ENCODE peak calls at places on chromosomes 16 and 17, in four cellular contexts. One of them, this sample, is unnamed.

GRCh38 chr16:57528499-57529323 is 7.7 kb downstream of the CCDC102A start:
- DNase-seq in left ventricle myocardium inferior: peak; percentile 16
- DNase-seq in LNCaP clone FGC: no peak
- DNase-seq in heart right ventricle: no peak
- DNase-seq in this sample: no peak

GRCh38 chr17:77471984-77472836 is 331.4 kb downstream of the SEC14L1 start:
- DNase-seq in left ventricle myocardium inferior: no peak
- DNase-seq in LNCaP clone FGC: no peak
- DNase-seq in heart right ventricle: peak; percentile 27
- DNase-seq in this sample: no peak

GRCh38 chr17:31580331-31581021 is 189.0 kb downstream of the RAB11FIP4 start:
- DNase-seq in left ventricle myocardium inferior: no peak
- DNase-seq in LNCaP clone FGC: no peak
- DNase-seq in heart right ventricle: no peak
- DNase-seq in this sample: peak; percentile 52

GRCh38 chr17:42660692-42661345 is 1.7 kb downstream of the TUBG2 start:
- DNase-seq in left ventricle myocardium inferior: no peak
- DNase-seq in LNCaP clone FGC: no peak
- DNase-seq in heart right ventricle: no peak
- DNase-seq in this sample: no peak

GRCh38 chr17:33459078-33459940 is 166.2 kb upstream of the ASIC2 start:
- DNase-seq in left ventricle myocardium inferior: no peak
- DNase-seq in LNCaP clone FGC: no peak
- DNase-seq in heart right ventricle: no peak
- DNase-seq in this sample: no peak

GRCh38 chr16:83738926-83739503 is 68.8 kb upstream of the HSBP1 start:
- DNase-seq in left ventricle myocardium inferior: no peak
- DNase-seq in LNCaP clone FGC: no peak
- DNase-seq in heart right ventricle: no peak
- DNase-seq in this sample: no peak

GRCh38 chr17:4852504-4853075 is 19.4 kb downstream of the MINK1 start:
- DNase-seq in left ventricle myocardium inferior: no peak
- DNase-seq in LNCaP clone FGC: no peak
- DNase-seq in heart right ventricle: no peak
- DNase-seq in this sample: no peak

GRCh38 chr17:8022358-8023038 is 16.4 kb upstream of the ALOX15B start:
- DNase-seq in left ventricle myocardium inferior: no peak
- DNase-seq in LNCaP clone FGC: no peak
- DNase-seq in heart right ventricle: no peak
- DNase-seq in this sample: no peak

GRCh38 chr17:34299918-34300600 is 14.5 kb downstream of the CCL11 start:
- DNase-seq in left ventricle myocardium inferior: no peak
- DNase-seq in LNCaP clone FGC: no peak
- DNase-seq in heart right ventricle: no peak
- DNase-seq in this sample: no peak

GRCh38 chr17:65696739-65697394 is 135.4 kb upstream of the AXIN2 start:
- DNase-seq in left ventricle myocardium inferior: no peak
- DNase-seq in LNCaP clone FGC: no peak
- DNase-seq in heart right ventricle: no peak
- DNase-seq in this sample: no peak

GRCh38 chr16:83954577-83955016 is 1.6 kb downstream of the OSGIN1 start:
- DNase-seq in left ventricle myocardium inferior: peak; percentile 41
- DNase-seq in LNCaP clone FGC: no peak
- DNase-seq in heart right ventricle: no peak
- DNase-seq in this sample: peak; percentile 73

GRCh38 chr16:29148867-29149272 is 164.0 kb downstream of the LAT start:
- DNase-seq in left ventricle myocardium inferior: peak; percentile 47
- DNase-seq in LNCaP clone FGC: no peak
- DNase-seq in heart right ventricle: peak; percentile 59
- DNase-seq in this sample: peak; percentile 83

GRCh38 chr17:78375401-78376079 is 2.9 kb upstream of the PGS1 start:
- DNase-seq in left ventricle myocardium inferior: no peak
- DNase-seq in LNCaP clone FGC: no peak
- DNase-seq in heart right ventricle: peak; percentile 16
- DNase-seq in this sample: peak; percentile 70

GRCh38 chr17:42276609-42277341 is 584 bp upstream of the STAT5B start:
- DNase-seq in left ventricle myocardium inferior: peak; percentile 70
- DNase-seq in LNCaP clone FGC: no peak
- DNase-seq in heart right ventricle: peak; percentile 74
- DNase-seq in this sample: peak; percentile 86

GRCh38 chr17:44628234-44629188 is 27.8 kb upstream of the MEIOC start:
- DNase-seq in left ventricle myocardium inferior: peak; percentile 23
- DNase-seq in LNCaP clone FGC: no peak
- DNase-seq in heart right ventricle: peak; percentile 66
- DNase-seq in this sample: peak; percentile 82

GRCh38 chr16:69858196-69859104 is 92.7 kb upstream of the CLEC18A start:
- DNase-seq in left ventricle myocardium inferior: no peak
- DNase-seq in LNCaP clone FGC: no peak
- DNase-seq in heart right ventricle: no peak
- DNase-seq in this sample: no peak

GRCh38 chr17:10215286-10215685 is 16.9 kb upstream of the GAS7 start:
- DNase-seq in left ventricle myocardium inferior: no peak
- DNase-seq in LNCaP clone FGC: no peak
- DNase-seq in heart right ventricle: no peak
- DNase-seq in this sample: no peak

GRCh38 chr17:10205549-10206185 is 7.3 kb upstream of the GAS7 start:
- DNase-seq in left ventricle myocardium inferior: no peak
- DNase-seq in LNCaP clone FGC: no peak
- DNase-seq in heart right ventricle: no peak
- DNase-seq in this sample: no peak

DNA sequence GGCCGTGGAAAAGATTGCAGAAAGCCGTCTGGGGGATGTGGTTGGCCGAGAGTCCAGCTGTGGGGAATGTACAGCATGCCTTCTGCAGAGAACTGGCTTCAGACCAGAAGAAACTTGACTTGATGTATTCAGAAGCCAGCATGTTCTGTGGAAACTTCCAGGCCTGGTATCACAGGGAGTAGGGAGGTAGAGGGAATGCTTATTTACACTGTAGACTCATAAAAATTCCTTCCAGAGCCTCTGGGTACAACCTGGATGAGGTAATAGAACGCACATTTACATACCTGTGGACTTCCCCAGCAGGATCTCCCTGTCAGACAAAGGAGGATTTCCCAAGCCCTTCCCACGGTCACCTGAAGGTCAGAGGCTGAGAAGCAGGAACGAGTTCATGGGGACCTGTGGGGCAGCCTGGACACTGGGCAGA is 11.8 kb upstream of the GAS7 start:
- DNase-seq in left ventricle myocardium inferior: no peak
- DNase-seq in LNCaP clone FGC: peak; percentile 94
- DNase-seq in heart right ventricle: no peak
- DNase-seq in this sample: no peak
- H3K4me3 ChIP-seq in left ventricle myocardium inferior: no peak overlapping the region
- H3K4me3 ChIP-seq in LNCaP clone FGC: no peak overlapping the region
- H3K4me3 ChIP-seq in heart right ventricle: no peak overlapping the region
- H3K4me3 ChIP-seq in this sample: no peak overlapping the region

GRCh38 chr17:47733047-47733413 is at the start of gene TBX21:
- DNase-seq in left ventricle myocardium inferior: peak; percentile 57
- DNase-seq in LNCaP clone FGC: no peak
- DNase-seq in heart right ventricle: peak; percentile 70
- DNase-seq in this sample: peak; percentile 65
- H3K4me3 ChIP-seq in left ventricle myocardium inferior: peak within 1 kb of the TSS; percentile 65
- H3K4me3 ChIP-seq in LNCaP clone FGC: no peak within 1 kb of the TSS
- H3K4me3 ChIP-seq in heart right ventricle: peak within 1 kb of the TSS; percentile 5
- H3K4me3 ChIP-seq in this sample: peak within 1 kb of the TSS; percentile 58

GRCh38 chr17:28744104-28744801 is 442 bp downstream of the TRAF4 start:
- DNase-seq in left ventricle myocardium inferior: peak; percentile 52
- DNase-seq in LNCaP clone FGC: no peak
- DNase-seq in heart right ventricle: peak; percentile 57
- DNase-seq in this sample: peak; percentile 65

GRCh38 chr17:28740406-28741357 is 3.1 kb upstream of the TRAF4 start:
- DNase-seq in left ventricle myocardium inferior: no peak
- DNase-seq in LNCaP clone FGC: no peak
- DNase-seq in heart right ventricle: no peak
- DNase-seq in this sample: no peak

GRCh38 chr17:28738680-28739384 is 5.0 kb upstream of the TRAF4 start:
- DNase-seq in left ventricle myocardium inferior: no peak
- DNase-seq in LNCaP clone FGC: no peak
- DNase-seq in heart right ventricle: no peak
- DNase-seq in this sample: no peak

GRCh38 chr17:28743243-28744103 is at the start of gene TRAF4:
- DNase-seq in left ventricle myocardium inferior: peak; percentile 79
- DNase-seq in LNCaP clone FGC: peak; percentile 79
- DNase-seq in heart right ventricle: peak; percentile 79
- DNase-seq in this sample: peak; percentile 84

GRCh38 chr17:28741358-28742349 is 2.2 kb upstream of the TRAF4 start:
- DNase-seq in left ventricle myocardium inferior: no peak
- DNase-seq in LNCaP clone FGC: no peak
- DNase-seq in heart right ventricle: no peak
- DNase-seq in this sample: no peak
- H3K4me3 ChIP-seq in left ventricle myocardium inferior: no peak overlapping the region
- H3K4me3 ChIP-seq in LNCaP clone FGC: no peak overlapping the region
- H3K4me3 ChIP-seq in heart right ventricle: no peak overlapping the region
- H3K4me3 ChIP-seq in this sample: no peak overlapping the region

GRCh38 chr17:37605081-37605480 is 4.1 kb downstream of the SYNRG start:
- DNase-seq in left ventricle myocardium inferior: no peak
- DNase-seq in LNCaP clone FGC: no peak
- DNase-seq in heart right ventricle: no peak
- DNase-seq in this sample: no peak

GRCh38 chr17:37605813-37606505 is 3.3 kb downstream of the SYNRG start:
- DNase-seq in left ventricle myocardium inferior: no peak
- DNase-seq in LNCaP clone FGC: no peak
- DNase-seq in heart right ventricle: no peak
- DNase-seq in this sample: no peak

GRCh38 chr17:37608369-37609169 is 649 bp downstream of the SYNRG start:
- DNase-seq in left ventricle myocardium inferior: no peak
- DNase-seq in LNCaP clone FGC: no peak
- DNase-seq in heart right ventricle: no peak
- DNase-seq in this sample: no peak

GRCh38 chr17:37609170-37610040 is at the start of gene SYNRG:
- DNase-seq in left ventricle myocardium inferior: peak; percentile 93
- DNase-seq in LNCaP clone FGC: peak; percentile 80
- DNase-seq in heart right ventricle: peak; percentile 95
- DNase-seq in this sample: peak; percentile 98

GRCh38 chr17:37607637-37608368 is 1.4 kb downstream of the SYNRG start:
- DNase-seq in left ventricle myocardium inferior: no peak
- DNase-seq in LNCaP clone FGC: no peak
- DNase-seq in heart right ventricle: no peak
- DNase-seq in this sample: peak; percentile 57
- H3K4me3 ChIP-seq in left ventricle myocardium inferior: peak overlapping the region; percentile 97
- H3K4me3 ChIP-seq in LNCaP clone FGC: peak overlapping the region; percentile 75
- H3K4me3 ChIP-seq in heart right ventricle: no peak overlapping the region
- H3K4me3 ChIP-seq in this sample: peak overlapping the region; percentile 85

GRCh38 chr17:38611070-38611786 is 5.5 kb upstream of the SRCIN1 start:
- DNase-seq in left ventricle myocardium inferior: no peak
- DNase-seq in LNCaP clone FGC: no peak
- DNase-seq in heart right ventricle: no peak
- DNase-seq in this sample: no peak

GRCh38 chr17:38611872-38612376 is 6.2 kb upstream of the SRCIN1 start:
- DNase-seq in left ventricle myocardium inferior: no peak
- DNase-seq in LNCaP clone FGC: no peak
- DNase-seq in heart right ventricle: no peak
- DNase-seq in this sample: no peak

GRCh38 chr17:38608648-38609047 is 2.9 kb upstream of the SRCIN1 start:
- DNase-seq in left ventricle myocardium inferior: no peak
- DNase-seq in LNCaP clone FGC: peak; percentile 38
- DNase-seq in heart right ventricle: no peak
- DNase-seq in this sample: no peak

GRCh38 chr17:38606646-38607611 is 1.2 kb upstream of the SRCIN1 start:
- DNase-seq in left ventricle myocardium inferior: peak; percentile 76
- DNase-seq in LNCaP clone FGC: peak; percentile 74
- DNase-seq in heart right ventricle: peak; percentile 75
- DNase-seq in this sample: peak; percentile 51

GRCh38 chr17:38609280-38610031 is 3.7 kb upstream of the SRCIN1 start:
- DNase-seq in left ventricle myocardium inferior: no peak
- DNase-seq in LNCaP clone FGC: no peak
- DNase-seq in heart right ventricle: no peak
- DNase-seq in this sample: no peak
- H3K4me3 ChIP-seq in left ventricle myocardium inferior: no peak overlapping the region
- H3K4me3 ChIP-seq in LNCaP clone FGC: no peak overlapping the region
- H3K4me3 ChIP-seq in heart right ventricle: no peak overlapping the region
- H3K4me3 ChIP-seq in this sample: no peak overlapping the region

DNA sequence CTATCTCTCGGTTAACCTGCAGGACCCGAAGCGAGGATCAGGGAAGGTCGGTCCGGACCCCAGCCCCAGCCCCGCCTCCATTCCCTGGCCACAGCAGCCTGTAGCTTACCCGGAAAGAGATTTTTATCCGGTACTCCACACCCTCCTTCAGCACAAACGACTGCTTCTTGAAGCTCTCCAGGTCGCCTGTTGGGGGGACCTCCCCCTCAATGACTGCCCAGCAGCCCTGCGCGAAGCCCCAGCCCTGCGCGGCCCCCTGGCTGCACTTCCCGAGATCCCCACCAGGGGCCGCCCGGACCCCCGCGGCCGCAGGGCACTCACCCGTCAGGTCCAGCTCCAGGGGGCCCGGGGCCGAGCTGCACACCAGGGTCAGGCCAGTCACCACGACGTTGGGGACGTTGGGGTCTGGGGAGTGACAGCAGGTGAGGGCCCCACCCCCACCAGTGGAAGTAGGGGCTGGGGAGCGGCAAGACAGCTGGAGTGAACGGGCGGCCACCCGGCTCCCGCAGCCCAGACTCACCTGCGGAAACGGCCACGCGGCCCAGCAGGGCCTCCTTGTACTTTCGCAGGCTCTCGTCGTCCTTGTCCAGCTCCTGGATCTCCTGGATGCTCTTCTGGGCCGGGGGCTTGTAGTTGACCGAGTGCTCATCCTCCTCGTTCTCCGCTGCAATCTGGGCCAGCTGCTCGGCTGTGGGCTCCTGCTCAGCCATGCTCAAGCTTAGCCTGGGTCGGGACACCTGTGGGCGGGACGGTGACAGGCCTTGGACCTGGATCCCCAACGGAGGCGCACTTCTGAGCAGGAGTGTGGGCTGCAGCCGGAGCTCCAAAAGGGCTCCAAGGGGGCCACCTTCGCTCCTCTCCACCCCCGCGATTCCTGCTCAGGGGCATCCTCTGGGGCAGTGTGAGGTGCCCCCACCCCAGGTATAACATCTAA is 1.6 kb downstream of the ARHGDIA start:
- DNase-seq in left ventricle myocardium inferior: no peak
- DNase-seq in LNCaP clone FGC: no peak
- DNase-seq in heart right ventricle: peak; percentile 58
- DNase-seq in this sample: peak; percentile 52
- H3K4me3 ChIP-seq in left ventricle myocardium inferior: peak overlapping the region; percentile 85
- H3K4me3 ChIP-seq in LNCaP clone FGC: peak overlapping the region; percentile 83
- H3K4me3 ChIP-seq in heart right ventricle: peak overlapping the region; percentile 72
- H3K4me3 ChIP-seq in this sample: peak overlapping the region; percentile 97

GRCh38 chr17:37742114-37742761 is 2.6 kb downstream of the HNF1B start:
- DNase-seq in left ventricle myocardium inferior: no peak
- DNase-seq in LNCaP clone FGC: no peak
- DNase-seq in heart right ventricle: no peak
- DNase-seq in this sample: no peak
- H3K4me3 ChIP-seq in left ventricle myocardium inferior: peak overlapping the region; percentile 57
- H3K4me3 ChIP-seq in LNCaP clone FGC: peak overlapping the region; percentile 60
- H3K4me3 ChIP-seq in heart right ventricle: no peak overlapping the region
- H3K4me3 ChIP-seq in this sample: peak overlapping the region; percentile 54

GRCh38 chr16:23837553-23838308 is 1.9 kb downstream of the PRKCB start:
- DNase-seq in left ventricle myocardium inferior: no peak
- DNase-seq in LNCaP clone FGC: no peak
- DNase-seq in heart right ventricle: no peak
- DNase-seq in this sample: no peak
- H3K4me3 ChIP-seq in left ventricle myocardium inferior: peak overlapping the region; percentile 58
- H3K4me3 ChIP-seq in LNCaP clone FGC: no peak overlapping the region
- H3K4me3 ChIP-seq in heart right ventricle: no peak overlapping the region
- H3K4me3 ChIP-seq in this sample: no peak overlapping the region